ENCODE peak calls at places on chromosomes 3 and 15, in five cellular contexts. Z is fibroblast of lung, F is HAP-1, I is ovary, H is thoracic aorta. S is an unnamed sample. For H3K36me3, the result is how much of the 10 kb centered on the place peaks cover.

GRCh38 chr3:127182848-127183714 is 9.8 kb upstream of the PRR23E start:
- DNase-seq in Z (no peak), H (no peak), F (no peak), I (no peak), S (no peak)

GRCh38 chr3:107956991-107957467 is 133.8 kb downstream of the CD47 start:
- DNase-seq in F (no peak), H (peak), I (peak), Z (peak), S (no peak)

GRCh38 chr15:100602822-100603393 is 519 bp downstream of the ASB7 start:
- DNase-seq in H (no peak), F (peak), Z (no peak), I (no peak), S (peak)

GRCh38 chr3:13014755-13015285 is 58.4 kb downstream of the IQSEC1 start:
- DNase-seq in I (no peak), F (no peak), Z (no peak), H (no peak), S (no peak)

GRCh38 chr3:143302638-143303171 is 183.1 kb downstream of the CHST2 start:
- DNase-seq in I (no peak), F (no peak), Z (peak), H (no peak), S (no peak)

GRCh38 chr15:40764766-40765136 is 883 bp downstream of the GCHFR start:
- DNase-seq in Z (no peak), F (no peak), H (no peak), I (no peak), S (no peak)

GRCh38 chr3:38515367-38515766 is 19.2 kb downstream of the EXOG start:
- DNase-seq in Z (no peak), F (no peak), H (no peak), I (no peak), S (no peak)

GRCh38 chr3:197810901-197811300 is 19.8 kb downstream of the LRCH3 start:
- DNase-seq in I (no peak), Z (no peak), H (no peak), F (no peak), S (no peak)

GRCh38 chr3:50316657-50317242 is 5.8 kb downstream of the HYAL2 start:
- DNase-seq in H (no peak), Z (no peak), I (no peak), F (no peak), S (peak)

GRCh38 chr3:99921986-99922385 is 104.3 kb downstream of the CMSS1 start:
- DNase-seq in I (no peak), H (no peak), F (no peak), Z (peak), S (no peak)

GRCh38 chr15:88204584-88204983 is 52.0 kb downstream of the NTRK3 start:
- DNase-seq in Z (no peak), H (no peak), I (no peak), F (no peak), S (no peak)

GRCh38 chr15:23069496-23070166 is 30.3 kb upstream of the TUBGCP5 start:
- DNase-seq in H (no peak), F (no peak), I (no peak), Z (no peak), S (no peak)

GRCh38 chr3:122512284-122512683 is 2.5 kb downstream of the KPNA1 start:
- DNase-seq in Z (no peak), I (no peak), F (no peak), H (no peak), S (no peak)

GRCh38 chr15:82950746-82951370 is 1.7 kb downstream of the HOMER2 start:
- DNase-seq in Z (no peak), I (no peak), H (no peak), F (no peak), S (no peak)

GRCh38 chr3:170947018-170947769 is 38.8 kb upstream of the EIF5A2 start:
- DNase-seq in F (no peak), I (no peak), H (no peak), Z (no peak), S (no peak)

GRCh38 chr3:181622365-181622764 is 89.4 kb upstream of the SOX2 start:
- DNase-seq in F (no peak), I (no peak), H (no peak), Z (peak), S (no peak)

GRCh38 chr3:141915016-141915415 is 38.6 kb downstream of the ATP1B3 start:
- DNase-seq in Z (no peak), I (no peak), H (no peak), F (no peak), S (no peak)

GRCh38 chr15:38613085-38613484 is 48.5 kb upstream of the RASGRP1 start:
- DNase-seq in F (no peak), H (no peak), I (no peak), Z (no peak), S (no peak)

GRCh38 chr3:71152892-71153265 is 430.6 kb downstream of the FOXP1 start:
- DNase-seq in F (no peak), H (no peak), I (no peak), Z (no peak), S (no peak)

GRCh38 chr3:45320986-45321385 is 67.4 kb upstream of the LARS2 start:
- DNase-seq in I (no peak), F (no peak), H (no peak), Z (no peak), S (no peak)

GRCh38 chr3:115633467-115633866 is 10.2 kb downstream of the GAP43 start:
- DNase-seq in I (no peak), Z (no peak), F (no peak), H (no peak), S (no peak)

GRCh38 chr3:195543642-195544536 is 764 bp upstream of the PPP1R2 start:
- DNase-seq in Z (no peak), F (no peak), H (no peak), I (peak), S (no peak)

GRCh38 chr3:70264122-70264780 is 48.2 kb downstream of the MDFIC2 start:
- DNase-seq in I (no peak), H (no peak), Z (peak), F (no peak), S (no peak)

GRCh38 chr3:147462856-147463255 is 53.7 kb downstream of the ZIC1 start:
- DNase-seq in Z (peak), H (no peak), I (no peak), F (no peak), S (no peak)

GRCh38 chr15:71678191-71678590 is 132.2 kb upstream of the NR2E3 start:
- DNase-seq in H (no peak), Z (no peak), F (no peak), I (no peak), S (no peak)

GRCh38 chr3:197354195-197355059 is 56.0 kb upstream of the DLG1 start:
- DNase-seq in Z (peak), F (no peak), H (no peak), I (peak), S (no peak)

GRCh38 chr3:15102256-15102655 is 3.3 kb upstream of the RBSN start:
- DNase-seq in Z (peak), H (peak), I (no peak), F (no peak), S (no peak)

GRCh38 chr3:5045961-5046360 is 66.7 kb downstream of the BHLHE40 start:
- DNase-seq in Z (no peak), F (no peak), I (no peak), H (no peak), S (no peak)
- H3K36me3 ChIP-seq in Z (under half), F (under half), I (under half), H (under half), S (under half)

GRCh38 chr3:155912090-155912489 is 41.6 kb downstream of the GMPS start:
- DNase-seq in H (no peak), F (no peak), Z (no peak), I (no peak), S (no peak)

GRCh38 chr3:155912574-155913190 is 42.2 kb downstream of the GMPS start:
- DNase-seq in H (no peak), Z (no peak), I (no peak), F (no peak), S (no peak)

GRCh38 chr3:155908605-155909004 is 38.2 kb downstream of the GMPS start:
- DNase-seq in I (no peak), Z (no peak), F (no peak), H (no peak), S (no peak)

DNA sequence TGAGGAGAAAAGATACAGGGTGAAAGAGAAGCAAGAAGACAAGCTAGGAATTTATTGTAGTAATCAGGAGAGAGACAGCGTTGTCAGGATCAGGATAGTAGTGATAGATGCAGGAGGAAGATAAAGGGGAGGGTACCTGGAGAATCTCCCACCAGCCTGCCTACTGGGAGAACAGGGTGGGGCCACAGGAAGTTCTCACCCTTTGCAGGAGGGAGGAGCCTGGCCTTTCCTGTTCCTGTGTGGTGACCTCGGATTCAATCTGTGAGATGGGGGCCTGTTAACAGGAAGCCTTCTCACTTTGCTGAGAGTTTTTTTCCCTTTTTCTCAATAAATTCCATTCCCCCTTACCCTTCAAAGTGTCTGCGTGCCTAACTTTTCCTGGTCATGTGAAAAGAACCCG is 37.6 kb downstream of the GMPS start:
- DNase-seq in F (no peak), H (no peak), Z (no peak), I (no peak), S (no peak)
- H3K36me3 ChIP-seq in F (half or more), H (under half), Z (under half), I (under half), S (under half)

GRCh38 chr3:10312866-10313265 is 8.0 kb downstream of the SEC13 start:
- DNase-seq in Z (no peak), F (no peak), H (no peak), I (no peak), S (no peak)

GRCh38 chr3:10311710-10312109 is 9.2 kb downstream of the SEC13 start:
- DNase-seq in I (no peak), F (no peak), H (no peak), Z (no peak), S (no peak)

GRCh38 chr3:10310578-10310977 is 10.3 kb downstream of the SEC13 start:
- DNase-seq in H (no peak), F (no peak), I (no peak), Z (peak), S (no peak)

GRCh38 chr3:10309736-10310135 is 11.2 kb downstream of the SEC13 start:
- DNase-seq in Z (no peak), H (no peak), I (no peak), F (no peak), S (no peak)

DNA sequence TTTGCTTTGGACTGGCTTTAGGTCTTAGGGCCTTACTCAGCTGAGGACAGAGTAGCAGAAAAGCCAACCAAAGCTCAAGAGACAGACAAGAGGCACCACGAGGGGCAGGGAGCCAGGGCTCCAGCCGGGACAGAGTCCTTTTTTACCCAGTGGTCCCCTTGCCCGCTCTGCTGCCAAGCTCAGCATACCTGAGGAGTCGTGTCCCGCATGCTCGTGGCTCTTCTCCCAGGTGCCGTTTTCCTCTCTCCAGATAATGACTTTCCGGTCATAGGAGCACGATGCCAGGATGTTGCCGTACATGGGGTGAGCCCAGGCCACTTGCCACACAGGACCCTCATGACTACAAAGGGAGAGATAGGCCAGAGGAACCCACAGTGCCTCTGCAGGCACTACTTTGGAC is 8.5 kb downstream of the SEC13 start:
- DNase-seq in I (no peak), F (no peak), H (no peak), Z (no peak), S (no peak)
- H3K36me3 ChIP-seq in I (under half), F (half or more), H (half or more), Z (under half), S (under half)

GRCh38 chr15:78322243-78322642 is 17.9 kb upstream of the CRABP1 start:
- DNase-seq in F (no peak), H (no peak), I (no peak), Z (no peak), S (no peak)
- H3K36me3 ChIP-seq in F (under half), H (under half), I (under half), Z (under half), S (under half)

S was measured in GM06990.